ENCODE peak calls at places on chromosomes 1 and 21, in ten cellular contexts. L, A, Z, O, R, K, W, G, E and H are unnamed samples.

GRCh38 chr1:83673287-83673686 is 325.6 kb downstream of the TTLL7 start:
- DNase-seq in L (no peak), A (no peak), Z (no peak), O (no peak), R (no peak), K (no peak), W (no peak), G (no peak), E (no peak), H (no peak)

GRCh38 chr1:207998691-207999090 is 87.8 kb upstream of the CD34 start:
- DNase-seq in L (no peak), A (no peak), Z (no peak), O (no peak), R (no peak), K (no peak), W (no peak), G (no peak), E (no peak), H (no peak)

GRCh38 chr1:102241431-102242338 is 245.0 kb upstream of the OLFM3 start:
- DNase-seq in L (no peak), A (no peak), Z (no peak), O (no peak), R (no peak), K (no peak), W (no peak), G (no peak), E (no peak), H (no peak)

GRCh38 chr1:230758705-230759354 is 11.6 kb downstream of the CAPN9 start:
- DNase-seq in L (no peak), A (no peak), Z (no peak), O (no peak), R (no peak), K (no peak), W (no peak), G (no peak), E (no peak), H (no peak)

GRCh38 chr1:45913183-45913924 is 109.9 kb downstream of the MAST2 start:
- DNase-seq in L (peak), A (no peak), Z (no peak), O (peak), R (no peak), K (no peak), W (no peak), G (peak), E (peak), H (no peak)

GRCh38 chr1:195754874-195755273 is 853.4 kb downstream of the KCNT2 start:
- DNase-seq in L (peak), A (no peak), Z (no peak), O (no peak), R (no peak), K (no peak), W (no peak), G (no peak), E (no peak), H (no peak)

GRCh38 chr1:211577826-211578639 is 928 bp downstream of the SLC30A1 start:
- DNase-seq in L (peak), A (peak), Z (peak), O (peak), R (peak), K (peak), W (peak), G (peak), E (peak), H (no peak)

GRCh38 chr1:111475706-111476105 is 1.9 kb downstream of the C1orf162 start:
- DNase-seq in L (no peak), A (no peak), Z (no peak), O (no peak), R (no peak), K (no peak), W (no peak), G (no peak), E (no peak), H (no peak)

GRCh38 chr1:7456683-7457082 is 314.4 kb upstream of the VAMP3 start:
- DNase-seq in L (no peak), A (no peak), Z (peak), O (no peak), R (no peak), K (no peak), W (no peak), G (no peak), E (no peak), H (no peak)

GRCh38 chr1:220748091-220748934 is at the start of gene MTARC2:
- DNase-seq in L (peak), A (peak), Z (peak), O (peak), R (peak), K (peak), W (peak), G (peak), E (peak), H (no peak)

GRCh38 chr1:169571450-169571849 is 14.8 kb downstream of the F5 start:
- DNase-seq in L (no peak), A (no peak), Z (no peak), O (no peak), R (no peak), K (no peak), W (no peak), G (no peak), E (no peak), H (no peak)

GRCh38 chr1:183804916-183805734 is at the start of gene RGL1:
- DNase-seq in L (peak), A (peak), Z (peak), O (peak), R (peak), K (peak), W (peak), G (peak), E (peak), H (no peak)

GRCh38 chr1:200922406-200922805 is 27.7 kb downstream of the INAVA start:
- DNase-seq in L (no peak), A (no peak), Z (no peak), O (no peak), R (no peak), K (no peak), W (peak), G (no peak), E (no peak), H (no peak)

GRCh38 chr21:37704751-37705150 is 211.5 kb downstream of the KCNJ6 start:
- DNase-seq in L (no peak), A (no peak), Z (no peak), O (no peak), R (no peak), K (no peak), W (no peak), G (no peak), E (no peak), H (no peak)

GRCh38 chr1:66300986-66301451 is 232.9 kb upstream of the SGIP1 start:
- DNase-seq in L (peak), A (peak), Z (no peak), O (no peak), R (no peak), K (no peak), W (no peak), G (no peak), E (peak), H (no peak)

GRCh38 chr1:26538480-26539412 is 9.2 kb downstream of the RPS6KA1 start:
- DNase-seq in L (no peak), A (peak), Z (peak), O (peak), R (peak), K (peak), W (no peak), G (no peak), E (peak), H (no peak)

GRCh38 chr1:226002667-226003501 is 3.7 kb upstream of the SDE2 start:
- DNase-seq in L (peak), A (peak), Z (peak), O (peak), R (peak), K (peak), W (peak), G (peak), E (peak), H (no peak)

GRCh38 chr1:62068978-62069377 is 125.7 kb upstream of the L1TD1 start:
- DNase-seq in L (peak), A (no peak), Z (no peak), O (no peak), R (no peak), K (no peak), W (no peak), G (no peak), E (peak), H (peak)

GRCh38 chr1:216482620-216483019 is 59.4 kb upstream of the USH2A start:
- DNase-seq in L (no peak), A (no peak), Z (no peak), O (no peak), R (no peak), K (no peak), W (no peak), G (no peak), E (no peak), H (no peak)

GRCh38 chr1:63004868-63005267 is 220.9 kb downstream of the ATG4C start:
- DNase-seq in L (peak), A (no peak), Z (no peak), O (no peak), R (no peak), K (peak), W (no peak), G (no peak), E (peak), H (no peak)

GRCh38 chr21:41186763-41187536 is 19.0 kb downstream of the BACE2 start:
- DNase-seq in L (no peak), A (no peak), Z (no peak), O (no peak), R (no peak), K (no peak), W (no peak), G (no peak), E (no peak), H (no peak)

GRCh38 chr1:203629509-203630082 is 3.0 kb downstream of the ATP2B4 start:
- DNase-seq in L (peak), A (peak), Z (peak), O (peak), R (no peak), K (no peak), W (peak), G (peak), E (no peak), H (no peak)

GRCh38 chr1:222284466-222284865 is 263.4 kb downstream of the HHIPL2 start:
- DNase-seq in L (no peak), A (no peak), Z (no peak), O (no peak), R (no peak), K (no peak), W (no peak), G (no peak), E (no peak), H (no peak)

GRCh38 chr1:14468751-14469150 is 129.7 kb upstream of the KAZN start:
- DNase-seq in L (no peak), A (no peak), Z (no peak), O (no peak), R (no peak), K (no peak), W (no peak), G (no peak), E (no peak), H (no peak)

GRCh38 chr1:9651565-9652378 is at the start of gene PIK3CD:
- DNase-seq in L (peak), A (no peak), Z (no peak), O (no peak), R (peak), K (no peak), W (no peak), G (peak), E (peak), H (no peak)

GRCh38 chr1:231272880-231273279 is 31.9 kb downstream of the GNPAT start:
- DNase-seq in L (peak), A (peak), Z (no peak), O (no peak), R (no peak), K (no peak), W (no peak), G (no peak), E (peak), H (no peak)

GRCh38 chr1:183027791-183028190 is 4.6 kb downstream of the LAMC1 start:
- DNase-seq in L (no peak), A (no peak), Z (no peak), O (no peak), R (no peak), K (no peak), W (no peak), G (no peak), E (no peak), H (no peak)

GRCh38 chr1:3869751-3870301 is 12.6 kb downstream of the DFFB start:
- DNase-seq in L (peak), A (no peak), Z (no peak), O (peak), R (no peak), K (no peak), W (no peak), G (no peak), E (peak), H (no peak)

GRCh38 chr1:97567000-97567749 is 353.7 kb downstream of the DPYD start:
- DNase-seq in L (no peak), A (no peak), Z (no peak), O (no peak), R (no peak), K (no peak), W (no peak), G (no peak), E (no peak), H (no peak)

GRCh38 chr1:100585774-100586173 is 47.8 kb downstream of the GPR88 start:
- DNase-seq in L (peak), A (no peak), Z (no peak), O (no peak), R (no peak), K (no peak), W (no peak), G (no peak), E (peak), H (no peak)

GRCh38 chr1:1894354-1895049 is 3.6 kb upstream of the GNB1 start:
- DNase-seq in L (no peak), A (no peak), Z (peak), O (no peak), R (no peak), K (no peak), W (no peak), G (peak), E (no peak), H (no peak)

GRCh38 chr1:109208847-109209463 is 4.8 kb upstream of the SARS1 start:
- DNase-seq in L (peak), A (no peak), Z (no peak), O (no peak), R (no peak), K (no peak), W (no peak), G (no peak), E (peak), H (no peak)

GRCh38 chr1:236066828-236067386 is 2.0 kb upstream of the NID1 start:
- DNase-seq in L (no peak), A (no peak), Z (no peak), O (no peak), R (peak), K (no peak), W (peak), G (peak), E (no peak), H (no peak)

GRCh38 chr1:28343405-28343804 is 14.6 kb downstream of the MED18 start:
- DNase-seq in L (peak), A (no peak), Z (no peak), O (no peak), R (no peak), K (no peak), W (no peak), G (no peak), E (peak), H (peak)

GRCh38 chr21:22609802-22610201 is 1611.6 kb downstream of the NCAM2 start:
- DNase-seq in L (no peak), A (no peak), Z (no peak), O (no peak), R (no peak), K (no peak), W (no peak), G (no peak), E (no peak), H (no peak)

GRCh38 chr1:201603613-201604232 is 64.8 kb downstream of the NAV1 start:
- DNase-seq in L (peak), A (peak), Z (no peak), O (no peak), R (no peak), K (no peak), W (no peak), G (no peak), E (peak), H (no peak)

GRCh38 chr1:28091043-28091781 is 2.8 kb upstream of the EYA3 start:
- DNase-seq in L (peak), A (peak), Z (peak), O (peak), R (peak), K (peak), W (no peak), G (peak), E (peak), H (no peak)

GRCh38 chr1:234978397-234979291 is 150.0 kb downstream of the TOMM20 start:
- DNase-seq in L (peak), A (peak), Z (peak), O (peak), R (peak), K (no peak), W (peak), G (no peak), E (peak), H (no peak)

GRCh38 chr1:234564035-234565029 is 45.6 kb downstream of the IRF2BP2 start:
- DNase-seq in L (peak), A (peak), Z (no peak), O (no peak), R (no peak), K (peak), W (no peak), G (no peak), E (peak), H (peak)

GRCh38 chr1:163202833-163203451 is at the start of gene RGS5:
- DNase-seq in L (peak), A (peak), Z (no peak), O (peak), R (no peak), K (no peak), W (no peak), G (peak), E (peak), H (peak)
- H3K4me3 ChIP-seq in L (no peak), A (peak), Z (no peak), O (peak), R (no peak), K (no peak), W (no peak), G (peak), E (no peak), H (peak)

GRCh38 chr21:17146426-17146825 is 366.4 kb upstream of the CXADR start:
- DNase-seq in L (no peak), A (no peak), Z (no peak), O (peak), R (no peak), K (no peak), W (no peak), G (no peak), E (no peak), H (no peak)
- TF ChIP-seq CTCF in L (no peak), A (no peak), Z (no peak), O (peak), R (no peak), K (peak), W (no peak), G (no peak), E (no peak), H (no peak)

GRCh38 chr1:159011701-159012100 is 2.0 kb downstream of the IFI16 start:
- DNase-seq in L (no peak), A (no peak), Z (no peak), O (no peak), R (no peak), K (no peak), W (no peak), G (no peak), E (no peak), H (no peak)

GRCh38 chr1:159012495-159012894 is 2.8 kb downstream of the IFI16 start:
- DNase-seq in L (peak), A (peak), Z (no peak), O (no peak), R (no peak), K (no peak), W (no peak), G (no peak), E (no peak), H (no peak)

GRCh38 chr1:159015440-159015909 is 5.8 kb downstream of the IFI16 start:
- DNase-seq in L (peak), A (peak), Z (no peak), O (no peak), R (peak), K (no peak), W (peak), G (no peak), E (peak), H (peak)

GRCh38 chr1:159014851-159015250 is 5.1 kb downstream of the IFI16 start:
- DNase-seq in L (no peak), A (no peak), Z (no peak), O (no peak), R (no peak), K (no peak), W (no peak), G (no peak), E (no peak), H (no peak)

GRCh38 chr1:159014003-159014571 is 4.4 kb downstream of the IFI16 start:
- DNase-seq in L (no peak), A (no peak), Z (no peak), O (no peak), R (no peak), K (no peak), W (no peak), G (no peak), E (no peak), H (no peak)
- H3K4me3 ChIP-seq in L (no peak), A (no peak), Z (no peak), O (no peak), R (no peak), K (no peak), W (peak), G (peak), E (no peak), H (no peak)

GRCh38 chr1:157084720-157085119 is 14.9 kb downstream of the ETV3L start:
- DNase-seq in L (no peak), A (no peak), Z (no peak), O (no peak), R (no peak), K (no peak), W (no peak), G (no peak), E (no peak), H (no peak)

GRCh38 chr1:157086299-157086698 is 13.3 kb downstream of the ETV3L start:
- DNase-seq in L (no peak), A (no peak), Z (no peak), O (no peak), R (no peak), K (no peak), W (no peak), G (no peak), E (no peak), H (no peak)

GRCh38 chr1:157087030-157087429 is 12.6 kb downstream of the ETV3L start:
- DNase-seq in L (no peak), A (no peak), Z (no peak), O (no peak), R (no peak), K (no peak), W (no peak), G (no peak), E (no peak), H (no peak)

GRCh38 chr1:157088607-157089006 is 11.0 kb downstream of the ETV3L start:
- DNase-seq in L (no peak), A (no peak), Z (no peak), O (no peak), R (no peak), K (no peak), W (no peak), G (no peak), E (no peak), H (no peak)

DNA sequence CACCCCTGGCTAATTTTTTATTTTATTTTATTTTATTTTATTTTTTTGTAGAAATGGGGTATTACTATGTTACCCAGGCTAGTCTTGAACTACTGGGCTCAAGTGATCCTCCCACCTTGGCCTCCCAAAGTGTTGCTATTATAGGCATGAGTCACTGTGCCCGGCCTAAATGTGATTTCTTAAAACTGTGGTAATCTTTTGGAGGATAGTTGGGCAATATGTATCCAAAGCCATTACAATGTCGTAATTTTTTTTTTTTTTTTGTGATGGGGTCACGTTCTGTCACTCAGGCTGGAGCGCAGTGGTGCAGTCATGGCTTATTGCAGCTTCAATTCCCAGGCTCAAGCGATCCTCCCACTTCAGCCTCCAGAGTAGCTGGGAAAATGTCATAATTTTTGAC is 14.2 kb downstream of the ETV3L start:
- DNase-seq in L (no peak), A (no peak), Z (no peak), O (no peak), R (peak), K (no peak), W (no peak), G (no peak), E (no peak), H (no peak)
- TF ChIP-seq CTCF in L (no peak), A (no peak), Z (no peak), O (no peak), R (no peak), K (no peak), W (no peak), G (no peak), E (no peak), H (no peak)

DNA sequence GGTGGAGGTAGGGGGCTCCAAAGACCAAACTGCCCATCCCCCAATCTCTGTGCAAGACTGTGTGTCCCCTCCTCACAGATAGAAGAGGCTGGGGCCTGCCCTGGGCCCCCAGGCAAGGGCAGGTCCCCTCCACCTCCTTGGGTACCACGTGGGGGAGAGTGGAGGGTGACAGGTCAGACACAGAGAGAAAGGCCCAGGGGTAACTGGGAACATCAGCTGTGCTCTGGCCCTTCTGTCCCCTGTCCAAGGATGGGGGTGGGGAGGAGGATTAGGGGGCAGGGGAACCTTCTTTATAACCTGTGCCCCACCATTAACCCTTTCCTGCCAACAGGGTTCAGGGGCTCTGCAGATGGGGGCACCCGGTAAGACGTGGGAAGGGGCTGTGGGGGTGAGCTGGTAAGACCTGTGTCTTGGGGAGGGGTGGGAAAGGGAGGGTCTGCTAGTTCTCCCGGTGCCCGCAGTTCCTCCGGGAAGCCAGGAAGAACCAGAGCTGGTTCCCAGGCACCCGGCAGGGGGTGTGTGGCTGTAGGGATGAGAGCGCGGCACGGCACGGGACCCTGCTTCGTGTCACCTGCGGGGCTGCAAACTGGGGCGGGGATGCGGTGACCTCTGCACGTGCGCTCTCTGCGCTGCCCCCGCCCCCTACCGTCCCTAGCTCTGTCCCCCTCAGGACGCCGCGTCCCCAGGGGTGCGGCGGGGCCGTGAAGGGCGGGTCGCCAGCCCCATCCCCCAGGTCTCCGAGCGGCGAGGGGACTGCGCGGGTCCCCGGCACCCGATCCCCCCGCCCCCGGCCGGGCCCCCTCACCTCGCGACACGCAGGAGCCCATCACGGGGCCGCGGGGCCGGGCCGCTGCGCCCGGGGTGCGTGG is 601 bp downstream of the FAM131C start:
- DNase-seq in L (no peak), A (no peak), Z (no peak), O (peak), R (no peak), K (peak), W (no peak), G (no peak), E (no peak), H (no peak)
- H3K4me3 ChIP-seq in L (peak), A (peak), Z (no peak), O (peak), R (no peak), K (peak), W (peak), G (peak), E (peak), H (peak)